ENCODE peak calls at places on chromosomes 6 and 20, in five cellular contexts. One of them, this sample, is unnamed.

GRCh38 chr20:59644371-59644939 is 40.1 kb downstream of the PHACTR3 start:
- DNase-seq in astrocyte: no peak
- DNase-seq in PC-3: no peak
- DNase-seq in BJ: no peak
- DNase-seq in AG10803: no peak
- DNase-seq in this sample: no peak

GRCh38 chr20:15060265-15061060 is 723.1 kb upstream of the FLRT3 start:
- DNase-seq in astrocyte: no peak
- DNase-seq in PC-3: no peak
- DNase-seq in BJ: no peak
- DNase-seq in AG10803: no peak
- DNase-seq in this sample: no peak

GRCh38 chr6:134512946-134513345 is 195.0 kb upstream of the SGK1 start:
- DNase-seq in astrocyte: peak
- DNase-seq in PC-3: peak
- DNase-seq in BJ: no peak
- DNase-seq in AG10803: peak
- DNase-seq in this sample: no peak

GRCh38 chr6:30317913-30318589 is 8.7 kb upstream of the TRIM39 start:
- DNase-seq in astrocyte: no peak
- DNase-seq in PC-3: no peak
- DNase-seq in BJ: no peak
- DNase-seq in AG10803: no peak
- DNase-seq in this sample: no peak

GRCh38 chr20:36132802-36133211 is 21.7 kb upstream of the EPB41L1 start:
- DNase-seq in astrocyte: no peak
- DNase-seq in PC-3: no peak
- DNase-seq in BJ: no peak
- DNase-seq in AG10803: no peak
- DNase-seq in this sample: peak

GRCh38 chr20:33386673-33387072 is 14.6 kb downstream of the CDK5RAP1 start:
- DNase-seq in astrocyte: no peak
- DNase-seq in PC-3: no peak
- DNase-seq in BJ: no peak
- DNase-seq in AG10803: no peak
- DNase-seq in this sample: no peak

GRCh38 chr6:43499028-43499815 is 10.9 kb downstream of the LRRC73 start:
- DNase-seq in astrocyte: no peak
- DNase-seq in PC-3: no peak
- DNase-seq in BJ: no peak
- DNase-seq in AG10803: no peak
- DNase-seq in this sample: no peak

GRCh38 chr6:163630096-163630495 is 215.6 kb downstream of the QKI start:
- DNase-seq in astrocyte: no peak
- DNase-seq in PC-3: no peak
- DNase-seq in BJ: no peak
- DNase-seq in AG10803: no peak
- DNase-seq in this sample: no peak

GRCh38 chr6:169556758-169557505 is 144.9 kb downstream of the WDR27 start:
- DNase-seq in astrocyte: no peak
- DNase-seq in PC-3: no peak
- DNase-seq in BJ: no peak
- DNase-seq in AG10803: peak
- DNase-seq in this sample: no peak

GRCh38 chr6:21295846-21296245 is 297.7 kb upstream of the SOX4 start:
- DNase-seq in astrocyte: no peak
- DNase-seq in PC-3: no peak
- DNase-seq in BJ: no peak
- DNase-seq in AG10803: no peak
- DNase-seq in this sample: no peak

GRCh38 chr6:139230421-139230840 is 61.4 kb downstream of the TXLNB start:
- DNase-seq in astrocyte: peak
- DNase-seq in PC-3: peak
- DNase-seq in BJ: no peak
- DNase-seq in AG10803: peak
- DNase-seq in this sample: peak

GRCh38 chr20:17644451-17644850 is 37.6 kb downstream of the RRBP1 start:
- DNase-seq in astrocyte: peak
- DNase-seq in PC-3: no peak
- DNase-seq in BJ: no peak
- DNase-seq in AG10803: no peak
- DNase-seq in this sample: no peak

GRCh38 chr6:131917318-131917717 is 33.9 kb downstream of the CCN2 start:
- DNase-seq in astrocyte: peak
- DNase-seq in PC-3: no peak
- DNase-seq in BJ: no peak
- DNase-seq in AG10803: peak
- DNase-seq in this sample: no peak

GRCh38 chr20:56631990-56632327 is 2.9 kb downstream of the TFAP2C start:
- DNase-seq in astrocyte: no peak
- DNase-seq in PC-3: no peak
- DNase-seq in BJ: no peak
- DNase-seq in AG10803: peak
- DNase-seq in this sample: no peak

GRCh38 chr6:5950448-5950847 is 56.3 kb downstream of the NRN1 start:
- DNase-seq in astrocyte: peak
- DNase-seq in PC-3: peak
- DNase-seq in BJ: no peak
- DNase-seq in AG10803: peak
- DNase-seq in this sample: no peak

GRCh38 chr20:56513096-56513806 is 11.3 kb upstream of the FAM209A start:
- DNase-seq in astrocyte: no peak
- DNase-seq in PC-3: no peak
- DNase-seq in BJ: no peak
- DNase-seq in AG10803: no peak
- DNase-seq in this sample: no peak

GRCh38 chr6:9257215-9257614 is 821.9 kb upstream of the SLC35B3 start:
- DNase-seq in astrocyte: no peak
- DNase-seq in PC-3: no peak
- DNase-seq in BJ: no peak
- DNase-seq in AG10803: no peak
- DNase-seq in this sample: no peak

GRCh38 chr6:165634486-165634885 is 28.6 kb downstream of the PDE10A start:
- DNase-seq in astrocyte: no peak
- DNase-seq in PC-3: no peak
- DNase-seq in BJ: no peak
- DNase-seq in AG10803: no peak
- DNase-seq in this sample: no peak

GRCh38 chr20:3732327-3733118 is at the start of gene HSPA12B:
- DNase-seq in astrocyte: no peak
- DNase-seq in PC-3: no peak
- DNase-seq in BJ: no peak
- DNase-seq in AG10803: no peak
- DNase-seq in this sample: no peak

GRCh38 chr6:166579234-166579575 is 7.3 kb downstream of the RAMACL start:
- DNase-seq in astrocyte: no peak
- DNase-seq in PC-3: no peak
- DNase-seq in BJ: no peak
- DNase-seq in AG10803: no peak
- DNase-seq in this sample: no peak

GRCh38 chr20:9515761-9516657 is 1.6 kb downstream of the LAMP5 start:
- DNase-seq in astrocyte: no peak
- DNase-seq in PC-3: peak
- DNase-seq in BJ: no peak
- DNase-seq in AG10803: peak
- DNase-seq in this sample: no peak

DNA sequence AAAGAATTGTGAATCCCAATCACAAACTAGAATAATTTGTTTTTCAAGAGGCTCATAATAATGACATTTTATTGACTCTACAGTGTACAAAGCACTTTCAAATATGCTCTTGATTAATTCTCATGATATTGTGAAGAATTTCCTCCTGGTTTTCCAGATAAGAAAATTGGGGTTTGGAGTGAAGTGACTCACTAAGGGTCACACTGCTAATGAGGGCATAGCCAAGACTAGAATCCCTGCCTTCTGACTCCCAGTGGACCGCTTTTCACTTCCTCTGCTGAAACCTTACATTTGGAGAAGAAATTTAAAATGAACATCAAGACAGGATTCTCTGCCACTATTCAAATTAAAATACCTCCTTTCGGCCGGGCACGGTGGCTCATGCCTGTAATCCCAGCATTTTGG is 38.3 kb upstream of the LTV1 start:
- DNase-seq in astrocyte: peak
- DNase-seq in PC-3: no peak
- DNase-seq in BJ: no peak
- DNase-seq in AG10803: no peak
- DNase-seq in this sample: no peak
- TF ChIP-seq CTCF in astrocyte: no peak
- TF ChIP-seq CTCF in PC-3: no peak
- TF ChIP-seq CTCF in BJ: no peak
- TF ChIP-seq CTCF in AG10803: no peak
- TF ChIP-seq CTCF in this sample: no peak

GRCh38 chr6:96520039-96520850 is 1.4 kb upstream of the UFL1 start:
- DNase-seq in astrocyte: peak
- DNase-seq in PC-3: peak
- DNase-seq in BJ: no peak
- DNase-seq in AG10803: no peak
- DNase-seq in this sample: no peak
- H3K4me3 ChIP-seq in astrocyte: peak
- H3K4me3 ChIP-seq in PC-3: peak
- H3K4me3 ChIP-seq in BJ: no peak
- H3K4me3 ChIP-seq in AG10803: peak
- H3K4me3 ChIP-seq in this sample: peak

GRCh38 chr6:37668251-37668650 is 29.4 kb downstream of the MDGA1 start:
- DNase-seq in astrocyte: peak
- DNase-seq in PC-3: peak
- DNase-seq in BJ: no peak
- DNase-seq in AG10803: no peak
- DNase-seq in this sample: no peak
- TF ChIP-seq CTCF in astrocyte: no peak
- TF ChIP-seq CTCF in PC-3: no peak
- TF ChIP-seq CTCF in BJ: no peak
- TF ChIP-seq CTCF in AG10803: no peak
- TF ChIP-seq CTCF in this sample: no peak

GRCh38 chr20:54306985-54307710 is 99.3 kb downstream of the PFDN4 start:
- DNase-seq in astrocyte: no peak
- DNase-seq in PC-3: no peak
- DNase-seq in BJ: no peak
- DNase-seq in AG10803: no peak
- DNase-seq in this sample: no peak
- H3K4me3 ChIP-seq in astrocyte: no peak
- H3K4me3 ChIP-seq in PC-3: no peak
- H3K4me3 ChIP-seq in BJ: no peak
- H3K4me3 ChIP-seq in AG10803: no peak
- H3K4me3 ChIP-seq in this sample: no peak

GRCh38 chr6:35327349-35328027 is 14.9 kb upstream of the PPARD start:
- DNase-seq in astrocyte: no peak
- DNase-seq in PC-3: peak
- DNase-seq in BJ: no peak
- DNase-seq in AG10803: peak
- DNase-seq in this sample: peak

GRCh38 chr6:35328108-35328723 is 14.1 kb upstream of the PPARD start:
- DNase-seq in astrocyte: no peak
- DNase-seq in PC-3: peak
- DNase-seq in BJ: no peak
- DNase-seq in AG10803: no peak
- DNase-seq in this sample: no peak

GRCh38 chr6:35330541-35331119 is 11.7 kb upstream of the PPARD start:
- DNase-seq in astrocyte: no peak
- DNase-seq in PC-3: no peak
- DNase-seq in BJ: no peak
- DNase-seq in AG10803: no peak
- DNase-seq in this sample: no peak
- TF ChIP-seq CTCF in astrocyte: no peak
- TF ChIP-seq CTCF in PC-3: no peak
- TF ChIP-seq CTCF in BJ: no peak
- TF ChIP-seq CTCF in AG10803: no peak
- TF ChIP-seq CTCF in this sample: no peak

GRCh38 chr20:37229300-37229699 is 32.3 kb downstream of the GHRH start:
- DNase-seq in astrocyte: no peak
- DNase-seq in PC-3: no peak
- DNase-seq in BJ: no peak
- DNase-seq in AG10803: no peak
- DNase-seq in this sample: no peak
- H3K4me3 ChIP-seq in astrocyte: no peak
- H3K4me3 ChIP-seq in PC-3: no peak
- H3K4me3 ChIP-seq in BJ: no peak
- H3K4me3 ChIP-seq in AG10803: no peak
- H3K4me3 ChIP-seq in this sample: no peak

GRCh38 chr6:2783188-2783957 is 18.2 kb downstream of the WRNIP1 start:
- DNase-seq in astrocyte: no peak
- DNase-seq in PC-3: no peak
- DNase-seq in BJ: no peak
- DNase-seq in AG10803: no peak
- DNase-seq in this sample: no peak
- TF ChIP-seq CTCF in astrocyte: no peak
- TF ChIP-seq CTCF in PC-3: peak
- TF ChIP-seq CTCF in BJ: no peak
- TF ChIP-seq CTCF in AG10803: no peak
- TF ChIP-seq CTCF in this sample: no peak

GRCh38 chr20:39752235-39752876 is 790.2 kb downstream of the DHX35 start:
- DNase-seq in astrocyte: no peak
- DNase-seq in PC-3: no peak
- DNase-seq in BJ: no peak
- DNase-seq in AG10803: no peak
- DNase-seq in this sample: no peak
- H3K4me3 ChIP-seq in astrocyte: no peak
- H3K4me3 ChIP-seq in PC-3: no peak
- H3K4me3 ChIP-seq in BJ: no peak
- H3K4me3 ChIP-seq in AG10803: no peak
- H3K4me3 ChIP-seq in this sample: no peak

GRCh38 chr6:55293116-55293515 is 34.2 kb upstream of the GFRAL start:
- DNase-seq in astrocyte: no peak
- DNase-seq in PC-3: peak
- DNase-seq in BJ: no peak
- DNase-seq in AG10803: no peak
- DNase-seq in this sample: peak
- TF ChIP-seq CTCF in astrocyte: peak
- TF ChIP-seq CTCF in PC-3: peak
- TF ChIP-seq CTCF in BJ: peak
- TF ChIP-seq CTCF in AG10803: peak
- TF ChIP-seq CTCF in this sample: peak

This sample was measured in foreskin fibroblast.